ENCODE peak calls at places on chromosomes 3 and 15, in six cellular contexts. G is NCI-H2107; J is lower leg skin; M is activated CD4-positive, alpha-beta T cell treated with anti-CD3 and anti-CD28 coated beads, Interleukin-2, amount 50 U/mL, for 48 hours; P is tibial artery; X is activated CD8-positive, alpha-beta T cell treated with anti-CD3 and anti-CD28 coated beads, Interleukin-2, amount 10 ng/mL, durations not matched to agents 7 days and 5 days. C is an unnamed sample.

GRCh38 chr3:13895155-13896105 is 15.6 kb upstream of the WNT7A start:
- DNase-seq in M (peak), X (peak), G (peak), P (peak), J (peak), C (peak)

GRCh38 chr15:39397883-39398282 is 183.0 kb upstream of the THBS1 start:
- DNase-seq in J (no peak), X (no peak), G (no peak), P (no peak), M (no peak), C (no peak)

GRCh38 chr3:113638910-113639309 is 57.5 kb downstream of the USF3 start:
- DNase-seq in X (no peak), P (no peak), J (no peak), G (no peak), M (no peak), C (no peak)

GRCh38 chr15:40696228-40696627 is 1.3 kb downstream of the RAD51 start:
- DNase-seq in M (no peak), X (no peak), J (no peak), P (no peak), G (no peak), C (no peak)

GRCh38 chr3:99012051-99012450 is 110.6 kb upstream of the DCBLD2 start:
- DNase-seq in M (no peak), X (no peak), J (no peak), P (peak), G (no peak), C (no peak)

GRCh38 chr15:99997112-99997651 is 263.9 kb upstream of the LYSMD4 start:
- DNase-seq in J (peak), M (no peak), P (no peak), X (no peak), G (no peak), C (no peak)

GRCh38 chr15:77497108-77497737 is 76.5 kb downstream of the HMG20A start:
- DNase-seq in M (no peak), X (no peak), J (no peak), P (no peak), G (peak), C (no peak)

GRCh38 chr3:189655617-189656016 is 24.4 kb downstream of the TP63 start:
- DNase-seq in G (no peak), M (no peak), J (no peak), X (no peak), P (no peak), C (no peak)

GRCh38 chr3:50123394-50124361 is 31.4 kb upstream of the SEMA3F start:
- DNase-seq in X (no peak), M (no peak), J (no peak), P (no peak), G (no peak), C (no peak)

GRCh38 chr3:40304352-40304751 is 5.2 kb upstream of the EIF1B start:
- DNase-seq in G (no peak), J (no peak), X (no peak), P (no peak), M (no peak), C (no peak)